ENCODE peak calls at places on chromosomes 2 and 18, in five cellular contexts. A is adrenal gland, C is Peyer's patch, X is sigmoid colon, O is ovary. K is an unnamed sample.

GRCh38 chr18:33652645-33653044 is 74.6 kb downstream of the ASXL3 start:
- DNase-seq in A (no peak), C (no peak), X (no peak), O (no peak), K (no peak)

GRCh38 chr2:234836251-234836650 is 115.6 kb upstream of the SH3BP4 start:
- DNase-seq in A (peak; percentile 72), C (no peak), X (no peak), O (no peak), K (no peak)

GRCh38 chr2:21175895-21176646 is 52.3 kb downstream of the TDRD15 start:
- DNase-seq in A (no peak), C (no peak), X (no peak), O (no peak), K (no peak)

GRCh38 chr2:109529532-109530449 is 84.0 kb downstream of the SEPTIN10 start:
- DNase-seq in A (no peak), C (no peak), X (peak; percentile 85), O (no peak), K (no peak)

GRCh38 chr2:202017940-202018339 is 15.7 kb upstream of the FZD7 start:
- DNase-seq in A (no peak), C (no peak), X (no peak), O (no peak), K (no peak)

GRCh38 chr18:13454363-13455150 is 236.0 kb downstream of the LDLRAD4 start:
- DNase-seq in A (no peak), C (no peak), X (no peak), O (no peak), K (no peak)

GRCh38 chr18:49228182-49228581 is 232.3 kb downstream of the DYM start:
- DNase-seq in A (no peak), C (no peak), X (no peak), O (no peak), K (no peak)

GRCh38 chr2:101253013-101253712 is 477 bp downstream of the CNOT11 start:
- DNase-seq in A (peak; percentile 76), C (peak; percentile 76), X (peak; percentile 84), O (peak; percentile 73), K (peak; percentile 76)

GRCh38 chr2:99960724-99961566 is 181.4 kb downstream of the AFF3 start:
- DNase-seq in A (peak; percentile 59), C (no peak), X (no peak), O (peak; percentile 41), K (no peak)

GRCh38 chr2:27182346-27182745 is 29.5 kb upstream of the ATRAID start:
- DNase-seq in A (no peak), C (no peak), X (no peak), O (no peak), K (no peak)

GRCh38 chr2:88638743-88639142 is 11.5 kb upstream of the EIF2AK3 start:
- DNase-seq in A (no peak), C (no peak), X (no peak), O (no peak), K (no peak)

GRCh38 chr2:232744963-232745362 is 31.4 kb downstream of the KCNJ13 start:
- DNase-seq in A (no peak), C (no peak), X (no peak), O (no peak), K (no peak)

GRCh38 chr18:10064267-10064666 is 150.5 kb downstream of the VAPA start:
- DNase-seq in A (no peak), C (no peak), X (no peak), O (no peak), K (no peak)

GRCh38 chr2:226712941-226713340 is 86.7 kb downstream of the IRS1 start:
- DNase-seq in A (no peak), C (no peak), X (no peak), O (no peak), K (no peak)

GRCh38 chr2:122218596-122218995 is 463.1 kb downstream of the TSN start:
- DNase-seq in A (no peak), C (no peak), X (no peak), O (no peak), K (no peak)

GRCh38 chr2:151860613-151861146 is 32.5 kb upstream of the ARL5A start:
- DNase-seq in A (no peak), C (no peak), X (no peak), O (no peak), K (no peak)

GRCh38 chr2:51003345-51004192 is 28.4 kb downstream of the NRXN1 start:
- DNase-seq in A (no peak), C (no peak), X (no peak), O (no peak), K (no peak)

GRCh38 chr2:144983107-144983506 is 463.2 kb upstream of the ZEB2 start:
- DNase-seq in A (no peak), C (no peak), X (no peak), O (no peak), K (no peak)

GRCh38 chr2:172708247-172708646 is 27.4 kb upstream of the RAPGEF4 start:
- DNase-seq in A (no peak), C (no peak), X (no peak), O (no peak), K (no peak)

GRCh38 chr2:25204190-25204838 is 35.9 kb upstream of the POMC start:
- DNase-seq in A (no peak), C (peak; percentile 43), X (no peak), O (no peak), K (no peak)

GRCh38 chr2:84251651-84252278 is 207.3 kb downstream of the SUCLG1 start:
- DNase-seq in A (no peak), C (no peak), X (no peak), O (no peak), K (no peak)

GRCh38 chr2:70688427-70688826 is 79.6 kb downstream of the ADD2 start:
- DNase-seq in A (no peak), C (no peak), X (peak; percentile 3), O (no peak), K (no peak)

GRCh38 chr2:73827018-73827417 is 1.7 kb upstream of the STAMBP start:
- DNase-seq in A (no peak), C (no peak), X (no peak), O (no peak), K (no peak)

GRCh38 chr2:138707424-138708074 is 72.6 kb downstream of the NXPH2 start:
- DNase-seq in A (no peak), C (no peak), X (no peak), O (no peak), K (no peak)

GRCh38 chr2:221443631-221444030 is 128.5 kb downstream of the EPHA4 start:
- DNase-seq in A (no peak), C (no peak), X (no peak), O (no peak), K (no peak)

GRCh38 chr18:69557246-69557781 is 156.6 kb downstream of the DOK6 start:
- DNase-seq in A (no peak), C (no peak), X (no peak), O (no peak), K (no peak)

GRCh38 chr2:42052702-42053481 is 5.1 kb downstream of the PKDCC start:
- DNase-seq in A (peak; percentile 64), C (no peak), X (no peak), O (peak; percentile 80), K (no peak)

GRCh38 chr2:237371856-237372255 is 42.1 kb downstream of the COL6A3 start:
- DNase-seq in A (no peak), C (no peak), X (no peak), O (no peak), K (no peak)

GRCh38 chr2:118826093-118826492 is 21.4 kb downstream of the EN1 start:
- DNase-seq in A (no peak), C (no peak), X (no peak), O (no peak), K (no peak)

GRCh38 chr2:158204741-158205165 is 103.1 kb downstream of the UPP2 start:
- DNase-seq in A (no peak), C (no peak), X (no peak), O (no peak), K (no peak)

GRCh38 chr2:176188218-176188968 is at the start of gene HOXD1:
- DNase-seq in A (peak; percentile 49), C (no peak), X (no peak), O (peak; percentile 68), K (peak; percentile 84)

GRCh38 chr18:42348722-42349121 is 393.7 kb downstream of the PIK3C3 start:
- DNase-seq in A (no peak), C (no peak), X (no peak), O (no peak), K (no peak)

GRCh38 chr18:77376043-77376732 is 126.5 kb downstream of the GALR1 start:
- DNase-seq in A (no peak), C (no peak), X (no peak), O (no peak), K (no peak)

GRCh38 chr18:55405655-55406373 is 182.2 kb downstream of the TCF4 start:
- DNase-seq in A (peak; percentile 92), C (no peak), X (peak; percentile 92), O (peak; percentile 86), K (peak; percentile 42)

GRCh38 chr2:54097124-54097523 is 18.3 kb upstream of the ACYP2 start:
- DNase-seq in A (no peak), C (no peak), X (no peak), O (no peak), K (no peak)

GRCh38 chr2:104855174-104856085 is 1.5 kb downstream of the POU3F3 start:
- DNase-seq in A (no peak), C (no peak), X (no peak), O (no peak), K (no peak)

GRCh38 chr2:24970483-24971299 is 1.1 kb downstream of the DNAJC27 start:
- DNase-seq in A (no peak), C (no peak), X (peak; percentile 65), O (peak; percentile 57), K (no peak)

GRCh38 chr2:20596193-20596972 is 54.5 kb downstream of the HS1BP3 start:
- DNase-seq in A (peak; percentile 12), C (no peak), X (no peak), O (peak; percentile 9), K (peak; percentile 1)

GRCh38 chr2:178325268-178325667 is 125.7 kb downstream of the PRKRA start:
- DNase-seq in A (no peak), C (no peak), X (no peak), O (no peak), K (no peak)
- TF ChIP-seq POLR2A in A (no peak), C (no peak), X (no peak), O (no peak), K (no peak)

GRCh38 chr2:46831869-46832265 is 83.7 kb downstream of the MCFD2 start:
- DNase-seq in A (no peak), C (no peak), X (no peak), O (no peak), K (no peak)
- H3K4me1 ChIP-seq in A (no peaks in the 10 kb centered on the region), C (no peaks in the 10 kb centered on the region), X (peaks cover 12% of the 10 kb centered on the region), O (no peaks in the 10 kb centered on the region), K (no peaks in the 10 kb centered on the region)

GRCh38 chr18:62522510-62523254 is at the start of gene ZCCHC2:
- DNase-seq in A (peak; percentile 98), C (peak; percentile 96), X (peak; percentile 99), O (peak; percentile 99), K (peak; percentile 99)
- TF ChIP-seq POLR2A in A (peak; percentile 49), C (peak; percentile 94), X (peak; percentile 37), O (peak; percentile 90), K (peak; percentile 86)

DNA sequence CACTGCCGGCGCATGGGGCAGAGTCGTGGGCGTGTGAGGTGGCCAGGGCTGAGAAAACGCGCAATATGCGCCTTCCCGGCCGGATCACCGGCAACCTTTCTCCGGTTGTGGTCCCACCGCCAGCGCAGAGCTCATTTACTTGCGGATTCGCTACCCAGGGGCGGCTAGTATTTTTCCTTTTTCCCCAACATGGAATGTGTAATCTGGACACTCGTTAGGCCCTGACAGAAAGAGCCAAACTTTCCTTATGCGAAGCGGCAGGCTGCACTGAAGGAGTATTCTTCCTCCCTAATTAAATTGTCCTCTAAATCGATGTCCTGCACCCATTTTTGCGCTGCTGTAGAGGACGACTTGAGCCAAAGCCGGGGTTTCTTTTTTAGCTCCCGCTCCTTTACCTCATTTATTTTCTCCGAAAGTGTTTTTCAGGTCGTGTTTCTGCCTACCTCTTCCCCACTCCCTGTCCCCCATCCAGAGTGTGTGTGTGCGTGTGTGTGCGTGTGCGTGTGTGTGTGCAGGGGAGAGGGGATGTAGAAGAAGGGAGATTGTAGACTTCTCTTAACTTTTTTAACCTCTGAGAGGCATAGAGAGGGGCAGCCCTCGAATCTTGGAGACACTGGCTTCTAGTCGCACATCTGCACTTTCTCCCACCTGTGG is 2.7 kb downstream of the OTX1 start:
- DNase-seq in A (no peak), C (no peak), X (no peak), O (no peak), K (no peak)
- H3K4me1 ChIP-seq in A (peaks cover 17% of the 10 kb centered on the region), C (no peaks in the 10 kb centered on the region), X (peaks cover 78% of the 10 kb centered on the region), O (peaks cover 11% of the 10 kb centered on the region), K (peaks cover 69% of the 10 kb centered on the region)

K was measured in transverse colon.